ENCODE peak calls at places on chromosomes 12 and 14, in five cellular contexts. L is HEK293T, E is H1, J is HepG2, W is GM12878. D is an unnamed sample.

GRCh38 chr14:53646925-53647324 is 309.7 kb downstream of the BMP4 start:
- DNase-seq in W (no peak), J (no peak), L (no peak), E (no peak), D (peak; percentile 11)

GRCh38 chr12:47458273-47458672 is 247.6 kb downstream of the RPAP3 start:
- DNase-seq in J (peak; percentile 73), L (no peak), E (no peak), W (no peak), D (no peak)

GRCh38 chr14:97039717-97040363 is 242.7 kb downstream of the VRK1 start:
- DNase-seq in J (no peak), W (peak; percentile 37), E (no peak), L (no peak), D (no peak)

GRCh38 chr12:113591480-113591971 is 119.9 kb upstream of the LHX5 start:
- DNase-seq in J (no peak), E (no peak), L (peak; percentile 48), W (no peak), D (no peak)

GRCh38 chr12:79690156-79690605 is 583 bp downstream of the PAWR start:
- DNase-seq in J (peak; percentile 14), L (peak; percentile 25), W (no peak), E (no peak), D (no peak)

GRCh38 chr14:76546426-76547221 is 170.7 kb downstream of the ESRRB start:
- DNase-seq in E (no peak), L (peak; percentile 81), W (no peak), J (peak; percentile 25), D (no peak)

GRCh38 chr12:4178424-4179184 is 95.0 kb upstream of the CCND2 start:
- DNase-seq in L (no peak), W (no peak), J (no peak), E (no peak), D (no peak)

GRCh38 chr12:93199831-93200236 is 177.9 kb upstream of the NUDT4 start:
- DNase-seq in L (no peak), E (no peak), W (no peak), J (no peak), D (no peak)

GRCh38 chr12:52151153-52151858 is 40.5 kb downstream of the KRT80 start:
- DNase-seq in L (no peak), J (no peak), W (no peak), E (no peak), D (no peak)

GRCh38 chr12:69676257-69677012 is 22.7 kb downstream of the BEST3 start:
- DNase-seq in L (no peak), W (no peak), J (no peak), E (no peak), D (no peak)

GRCh38 chr14:24843494-24843893 is 206.5 kb downstream of the STXBP6 start:
- DNase-seq in E (no peak), W (peak; percentile 13), J (no peak), L (no peak), D (no peak)

GRCh38 chr14:58881433-58881832 is 243.7 kb downstream of the DACT1 start:
- DNase-seq in W (no peak), E (no peak), L (no peak), J (no peak), D (no peak)

GRCh38 chr14:99230271-99231141 is 41.5 kb downstream of the BCL11B start:
- DNase-seq in W (no peak), J (no peak), E (no peak), L (no peak), D (no peak)

GRCh38 chr12:47715877-47716548 is 9.3 kb downstream of the ENDOU start:
- DNase-seq in L (no peak), J (no peak), E (no peak), W (no peak), D (no peak)

GRCh38 chr14:91484744-91485143 is 25.4 kb downstream of the PPP4R3A start:
- DNase-seq in W (no peak), L (no peak), J (no peak), E (no peak), D (no peak)

GRCh38 chr12:104387190-104387589 is 69.6 kb upstream of the CHST11 start:
- DNase-seq in J (no peak), L (peak; percentile 20), W (no peak), E (no peak), D (no peak)

GRCh38 chr14:64713677-64714076 is 9.5 kb downstream of the PLEKHG3 start:
- DNase-seq in L (no peak), J (no peak), E (no peak), W (no peak), D (no peak)

GRCh38 chr12:49198431-49199155 is 9.7 kb upstream of the TUBA1A start:
- DNase-seq in E (no peak), W (no peak), J (no peak), L (no peak), D (peak; percentile 48)

GRCh38 chr12:110921262-110921661 is 883 bp upstream of the MYL2 start:
- DNase-seq in E (no peak), L (no peak), J (no peak), W (no peak), D (no peak)

GRCh38 chr14:95862243-95862642 is 14.4 kb upstream of the TUNAR start:
- DNase-seq in J (no peak), W (no peak), L (no peak), E (no peak), D (no peak)

GRCh38 chr12:14810953-14811483 is 3.0 kb downstream of the SMCO3 start:
- DNase-seq in L (peak; percentile 13), J (peak; percentile 44), W (no peak), E (no peak), D (no peak)

GRCh38 chr14:75543786-75544185 is 21.5 kb downstream of the BATF start:
- DNase-seq in J (no peak), L (no peak), W (no peak), E (no peak), D (no peak)

GRCh38 chr12:104350211-104350908 is 46.8 kb downstream of the EID3 start:
- DNase-seq in E (no peak), L (no peak), J (no peak), W (no peak), D (no peak)

GRCh38 chr14:56875104-56875675 is 64.9 kb upstream of the OTX2 start:
- DNase-seq in J (no peak), W (no peak), E (no peak), L (no peak), D (no peak)

GRCh38 chr12:89433634-89434033 is 81.3 kb upstream of the DUSP6 start:
- DNase-seq in L (no peak), E (no peak), J (no peak), W (no peak), D (no peak)

GRCh38 chr14:89845346-89845745 is 109.2 kb downstream of the EFCAB11 start:
- DNase-seq in L (no peak), J (no peak), W (no peak), E (no peak), D (no peak)

GRCh38 chr12:12468575-12468974 is 94.1 kb downstream of the DUSP16 start:
- DNase-seq in W (no peak), E (no peak), L (no peak), J (no peak), D (no peak)

GRCh38 chr12:12467222-12467621 is 95.4 kb downstream of the DUSP16 start:
- DNase-seq in J (no peak), L (no peak), W (no peak), E (no peak), D (no peak)

GRCh38 chr12:12466157-12466556 is 96.5 kb downstream of the DUSP16 start:
- DNase-seq in W (no peak), L (no peak), J (no peak), E (no peak), D (no peak)

GRCh38 chr12:12469386-12469785 is 93.3 kb downstream of the DUSP16 start:
- DNase-seq in W (no peak), L (no peak), E (no peak), J (no peak), D (no peak)

GRCh38 chr12:12467701-12468218 is 94.9 kb downstream of the DUSP16 start:
- DNase-seq in L (no peak), W (no peak), J (no peak), E (no peak), D (no peak)
- TF ChIP-seq SUZ12 in L (no peak), W (no peak), J (no peak), E (no peak), D (no peak)

GRCh38 chr12:98767248-98767647 is 122.2 kb downstream of the APAF1 start:
- DNase-seq in E (no peak), L (no peak), J (no peak), W (no peak), D (no peak)
- TF ChIP-seq SUZ12 in E (no peak), L (no peak), J (no peak), W (no peak), D (no peak)

GRCh38 chr14:71524321-71524982 is 407.8 kb upstream of the RGS6 start:
- DNase-seq in W (peak; percentile 64), E (no peak), J (no peak), L (no peak), D (no peak)

GRCh38 chr14:71525663-71526246 is 406.5 kb upstream of the RGS6 start:
- DNase-seq in W (no peak), J (no peak), E (no peak), L (no peak), D (no peak)

GRCh38 chr14:71521736-71522135 is 410.5 kb upstream of the RGS6 start:
- DNase-seq in L (no peak), W (no peak), E (no peak), J (no peak), D (no peak)

GRCh38 chr14:71521238-71521637 is 411.0 kb upstream of the RGS6 start:
- DNase-seq in E (no peak), J (no peak), W (no peak), L (no peak), D (no peak)

GRCh38 chr14:71523630-71524320 is 408.5 kb upstream of the RGS6 start:
- DNase-seq in E (no peak), W (peak; percentile 76), L (no peak), J (no peak), D (no peak)
- TF ChIP-seq SUZ12 in E (no peak), W (no peak), L (no peak), J (no peak), D (no peak)

GRCh38 chr14:28755930-28756895 is 10.4 kb upstream of the FOXG1 start:
- DNase-seq in J (no peak), E (no peak), L (no peak), W (no peak), D (no peak)

GRCh38 chr14:28755198-28755794 is 11.3 kb upstream of the FOXG1 start:
- DNase-seq in J (no peak), E (no peak), W (no peak), L (no peak), D (no peak)

GRCh38 chr14:28746247-28746646 is 20.3 kb upstream of the FOXG1 start:
- DNase-seq in J (no peak), L (no peak), W (no peak), E (no peak), D (no peak)

GRCh38 chr14:28754209-28754985 is 12.2 kb upstream of the FOXG1 start:
- DNase-seq in E (no peak), J (peak; percentile 77), L (peak; percentile 54), W (peak; percentile 3), D (no peak)

DNA sequence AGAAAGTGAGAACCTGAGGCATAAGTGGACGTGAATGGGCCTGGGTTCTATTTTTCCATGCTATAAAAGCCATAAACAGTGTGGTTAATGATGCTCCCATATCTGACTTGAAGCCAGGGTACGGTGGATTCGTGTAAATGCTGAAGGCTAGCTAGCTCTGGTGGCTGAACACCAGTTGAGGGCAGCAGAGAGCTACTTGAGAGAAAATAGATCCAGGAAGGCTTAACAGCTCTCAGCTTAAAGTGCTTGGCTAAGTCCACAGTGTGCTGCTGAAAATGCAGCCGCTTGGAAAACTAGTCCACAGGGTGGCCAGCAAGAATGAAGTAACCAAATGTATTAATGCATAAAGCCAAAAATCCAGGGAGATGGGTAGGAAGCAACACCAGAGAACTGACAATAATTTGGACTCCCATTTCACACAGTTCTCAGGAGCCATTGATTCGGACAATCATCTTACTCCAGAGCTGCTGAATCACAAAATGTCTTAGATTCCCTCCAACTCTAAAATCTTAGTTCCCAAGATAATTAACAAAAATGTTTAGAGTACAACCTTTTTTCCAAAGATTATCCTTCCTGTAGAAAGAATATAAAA is 15.0 kb upstream of the FOXG1 start:
- DNase-seq in J (peak; percentile 81), E (no peak), L (peak; percentile 68), W (peak; percentile 7), D (no peak)
- TF ChIP-seq SUZ12 in J (no peak), E (no peak), L (no peak), W (no peak), D (no peak)

D was measured in NT2/D1.